ENCODE peak calls at places on chromosomes 13 and 19, in four cellular contexts. V is left cardiac atrium; X is neural crest cell; S is activated CD4-positive, alpha-beta T cell treated with anti-CD3 and anti-CD28 coated beads for 24 hours. Q is an unnamed sample.
A peak's percentile ranks its signal among the peaks of the same experiment; 100 is the strongest.

GRCh38 chr19:29770653-29771052 is 41.1 kb upstream of the CCNE1 start:
- DNase-seq in X (no peak), S (no peak), V (no peak), Q (no peak)

GRCh38 chr13:100835695-100836094 is 161.1 kb upstream of the TMTC4 start:
- DNase-seq in S (no peak), V (no peak), X (no peak), Q (no peak)

GRCh38 chr13:105037064-105037463 is 1498.4 kb downstream of the EFNB2 start:
- DNase-seq in V (no peak), X (no peak), S (no peak), Q (no peak)

GRCh38 chr13:36673838-36674326 is at the start of gene SERTM1:
- DNase-seq in S (no peak), X (peak; percentile 60), V (peak; percentile 25), Q (no peak)

GRCh38 chr13:113305208-113305607 is 8.2 kb downstream of the LAMP1 start:
- DNase-seq in V (no peak), S (no peak), X (no peak), Q (no peak)

GRCh38 chr13:37647038-37647650 is 48.6 kb upstream of the POSTN start:
- DNase-seq in V (no peak), S (no peak), X (no peak), Q (no peak)

GRCh38 chr13:77698211-77699058 is 948 bp downstream of the SLAIN1 start:
- DNase-seq in V (peak; percentile 25), X (peak; percentile 32), S (peak; percentile 19), Q (no peak)

GRCh38 chr19:15464394-15465385 is at the start of gene RASAL3:
- DNase-seq in S (peak; percentile 47), V (no peak), X (no peak), Q (peak; percentile 39)

GRCh38 chr13:83286737-83287136 is 595.5 kb downstream of the SLITRK1 start:
- DNase-seq in S (no peak), X (no peak), V (no peak), Q (no peak)

GRCh38 chr19:15195381-15195964 is 5.3 kb downstream of the NOTCH3 start:
- DNase-seq in V (peak; percentile 69), X (peak; percentile 53), S (no peak), Q (no peak)

GRCh38 chr19:6125571-6125989 is 9.9 kb upstream of the ACSBG2 start:
- DNase-seq in S (peak; percentile 34), V (peak; percentile 45), X (no peak), Q (peak; percentile 51)

GRCh38 chr13:73220966-73221720 is 162.3 kb downstream of the KLF5 start:
- DNase-seq in X (no peak), V (no peak), S (no peak), Q (no peak)

GRCh38 chr19:16461630-16462051 is 10.1 kb downstream of the EPS15L1 start:
- DNase-seq in V (peak; percentile 70), S (no peak), X (no peak), Q (no peak)

GRCh38 chr13:59527500-59527899 is 636.2 kb downstream of the DIAPH3 start:
- DNase-seq in X (no peak), S (no peak), V (no peak), Q (no peak)

GRCh38 chr19:17086129-17086528 is 10.6 kb downstream of the MYO9B start:
- DNase-seq in V (no peak), S (no peak), X (peak; percentile 55), Q (no peak)

GRCh38 chr13:37747071-37747612 is 122.4 kb downstream of the TRPC4 start:
- DNase-seq in S (no peak), X (no peak), V (no peak), Q (no peak)

GRCh38 chr19:35142531-35143230 is 374 bp upstream of the FXYD7 start:
- DNase-seq in X (peak; percentile 66), S (peak; percentile 52), V (peak; percentile 62), Q (peak; percentile 44)

GRCh38 chr13:70249332-70250064 is 141.2 kb upstream of the KLHL1 start:
- DNase-seq in V (no peak), S (no peak), X (no peak), Q (no peak)

GRCh38 chr19:46697142-46697960 is 19.6 kb downstream of the PRKD2 start:
- DNase-seq in V (peak; percentile 94), X (peak; percentile 84), S (no peak), Q (no peak)

GRCh38 chr19:16457954-16458331 is 13.8 kb downstream of the EPS15L1 start:
- DNase-seq in S (no peak), X (no peak), V (peak; percentile 50), Q (no peak)

GRCh38 chr19:44582581-44583265 is 30.6 kb upstream of the IGSF23 start:
- DNase-seq in V (peak; percentile 49), S (peak; percentile 23), X (peak; percentile 34), Q (no peak)

GRCh38 chr13:80339841-80340642 is 884 bp downstream of the SPRY2 start:
- DNase-seq in S (no peak), V (peak; percentile 64), X (peak; percentile 32), Q (no peak)

GRCh38 chr19:47153266-47153665 is 22.6 kb downstream of the SAE1 start:
- DNase-seq in S (no peak), V (no peak), X (no peak), Q (no peak)

GRCh38 chr13:49400755-49401659 is 42.9 kb downstream of the CAB39L start:
- DNase-seq in X (no peak), S (no peak), V (no peak), Q (no peak)

GRCh38 chr19:8638078-8638619 is 7.7 kb downstream of the NFILZ start:
- DNase-seq in S (no peak), V (no peak), X (no peak), Q (no peak)

GRCh38 chr13:32624441-32624840 is 38.2 kb downstream of the PDS5B start:
- DNase-seq in V (no peak), X (no peak), S (no peak), Q (no peak)

GRCh38 chr19:47507924-47508553 is 6.8 kb downstream of the NAPA start:
- DNase-seq in S (no peak), X (no peak), V (no peak), Q (no peak)

GRCh38 chr13:50310734-50311133 is 295.5 kb downstream of the KCNRG start:
- DNase-seq in X (no peak), S (no peak), V (no peak), Q (no peak)

Q was measured in stimulated activated CD4-positive, alpha-beta T cell treated with anti-CD3 and anti-CD28 coated beads, TNF-alpha, amount 100 ng/mL, for 4 hours.